ENCODE peak calls at places on chromosomes 16 and 17, in seven cellular contexts. C is NCI-H2171 treated with DMSO at 0.1 percent for 48 hours; D is ACHN; N is NB4; R is GM04503; B is activated gamma-delta T cell treated with Interleukin-2 at 50 U/mL for 16 hours; M is activated CD4-positive, alpha-beta T cell treated with anti-CD3 and anti-CD28 coated beads for 48 hours. J is an unnamed sample.

GRCh38 chr17:40862985-40863733 is 3.9 kb downstream of the KRT12 start:
- DNase-seq in C (no peak), D (no peak), N (no peak), R (no peak), B (no peak), M (peak), J (no peak)

GRCh38 chr17:32100971-32101631 is 41.2 kb upstream of the RHOT1 start:
- DNase-seq in C (peak), D (no peak), N (no peak), R (no peak), B (no peak), M (no peak), J (no peak)

GRCh38 chr16:4244254-4244812 is 2.5 kb upstream of the SRL start:
- DNase-seq in C (peak), D (peak), N (peak), R (no peak), B (no peak), M (no peak), J (no peak)

GRCh38 chr17:77828749-77829539 is 129.6 kb upstream of the TNRC6C start:
- DNase-seq in C (no peak), D (no peak), N (no peak), R (no peak), B (no peak), M (no peak), J (no peak)

GRCh38 chr16:4915226-4915761 is 21.7 kb downstream of the PPL start:
- DNase-seq in C (no peak), D (peak), N (peak), R (peak), B (no peak), M (no peak), J (no peak)

GRCh38 chr17:75778861-75779249 is 5.8 kb upstream of the UNK start:
- DNase-seq in C (peak), D (no peak), N (no peak), R (no peak), B (no peak), M (peak), J (no peak)

GRCh38 chr17:78242024-78242742 is 10.8 kb downstream of the TMEM235 start:
- DNase-seq in C (no peak), D (no peak), N (peak), R (no peak), B (no peak), M (no peak), J (no peak)

GRCh38 chr16:66988197-66988788 is at the start of gene CES4A:
- DNase-seq in C (no peak), D (peak), N (no peak), R (no peak), B (no peak), M (peak), J (no peak)

GRCh38 chr16:67244387-67245188 is 2.7 kb downstream of the FHOD1 start:
- DNase-seq in C (no peak), D (peak), N (peak), R (peak), B (peak), M (peak), J (peak)

GRCh38 chr17:41930009-41930832 is at the start of gene ODAD4:
- DNase-seq in C (peak), D (peak), N (peak), R (peak), B (peak), M (peak), J (peak)

GRCh38 chr17:4914009-4914408 is 11.1 kb upstream of the CHRNE start:
- DNase-seq in C (no peak), D (peak), N (no peak), R (no peak), B (no peak), M (no peak), J (no peak)

GRCh38 chr17:9529033-9529748 is 46.4 kb downstream of the STX8 start:
- DNase-seq in C (peak), D (peak), N (peak), R (no peak), B (no peak), M (no peak), J (no peak)

GRCh38 chr16:72131036-72131435 is 37.4 kb downstream of the DHX38 start:
- DNase-seq in C (no peak), D (no peak), N (no peak), R (no peak), B (no peak), M (no peak), J (no peak)

GRCh38 chr16:67252806-67253497 is 4.2 kb downstream of the SLC9A5 start:
- DNase-seq in C (peak), D (no peak), N (no peak), R (no peak), B (no peak), M (no peak), J (no peak)

GRCh38 chr16:50539822-50540710 is 8.1 kb upstream of the NKD1 start:
- DNase-seq in C (no peak), D (no peak), N (peak), R (no peak), B (no peak), M (no peak), J (no peak)

GRCh38 chr17:48539177-48539576 is 5.7 kb downstream of the HOXB2 start:
- DNase-seq in C (no peak), D (peak), N (no peak), R (no peak), B (no peak), M (no peak), J (no peak)

GRCh38 chr16:279531-279930 is 860 bp upstream of the ARHGDIG start:
- DNase-seq in C (no peak), D (no peak), N (no peak), R (no peak), B (no peak), M (no peak), J (no peak)

GRCh38 chr17:69733171-69734014 is 318.9 kb downstream of the MAP2K6 start:
- DNase-seq in C (peak), D (peak), N (no peak), R (no peak), B (no peak), M (no peak), J (no peak)

GRCh38 chr17:66549312-66549705 is 246.9 kb downstream of the PRKCA start:
- DNase-seq in C (no peak), D (peak), N (no peak), R (peak), B (no peak), M (peak), J (no peak)

GRCh38 chr17:34917381-34917780 is 43.9 kb downstream of the CCT6B start:
- DNase-seq in C (no peak), D (no peak), N (no peak), R (no peak), B (no peak), M (no peak), J (no peak)

GRCh38 chr17:82961366-82962162 is 117.8 kb upstream of the METRNL start:
- DNase-seq in C (no peak), D (no peak), N (no peak), R (no peak), B (no peak), M (no peak), J (no peak)

J was measured in uterus.